ENCODE peak calls at places on chromosome 5, in ten cellular contexts. One of them, this sample, is unnamed.

GRCh38 chr5:137688248-137688840 is 47.5 kb downstream of the KLHL3 start:
- DNase-seq in lower lobe of right lung: no peak
- DNase-seq in H9: no peak
- DNase-seq in heart right ventricle: no peak
- DNase-seq in ovary: no peak
- DNase-seq in foreskin keratinocyte: no peak
- DNase-seq in astrocyte: no peak
- DNase-seq in SK-N-SH: no peak
- DNase-seq in heart left ventricle: no peak
- DNase-seq in HCT116: no peak
- DNase-seq in this sample: no peak

GRCh38 chr5:93421987-93422391 is 159.0 kb downstream of the NR2F1-AS1 start:
- DNase-seq in astrocyte: peak; percentile 44
- DNase-seq in foreskin keratinocyte: peak; percentile 22
- DNase-seq in ovary: no peak
- DNase-seq in lower lobe of right lung: no peak
- DNase-seq in SK-N-SH: peak; percentile 38
- DNase-seq in H9: peak; percentile 55
- DNase-seq in heart left ventricle: no peak
- DNase-seq in HCT116: no peak
- DNase-seq in heart right ventricle: no peak
- DNase-seq in this sample: no peak

GRCh38 chr5:14101922-14102321 is 41.2 kb upstream of the TRIO start:
- DNase-seq in H9: peak; percentile 79
- DNase-seq in SK-N-SH: no peak
- DNase-seq in astrocyte: no peak
- DNase-seq in HCT116: no peak
- DNase-seq in foreskin keratinocyte: no peak
- DNase-seq in lower lobe of right lung: no peak
- DNase-seq in ovary: no peak
- DNase-seq in heart right ventricle: no peak
- DNase-seq in heart left ventricle: no peak
- DNase-seq in this sample: no peak

GRCh38 chr5:43389679-43390329 is 22.4 kb downstream of the CCL28 start:
- DNase-seq in foreskin keratinocyte: peak; percentile 88
- DNase-seq in H9: peak; percentile 45
- DNase-seq in astrocyte: peak; percentile 76
- DNase-seq in heart right ventricle: peak; percentile 50
- DNase-seq in heart left ventricle: no peak
- DNase-seq in lower lobe of right lung: no peak
- DNase-seq in ovary: no peak
- DNase-seq in SK-N-SH: peak; percentile 76
- DNase-seq in HCT116: peak; percentile 84
- DNase-seq in this sample: peak; percentile 53

GRCh38 chr5:133278318-133278717 is 226.5 kb downstream of the HSPA4 start:
- DNase-seq in astrocyte: no peak
- DNase-seq in foreskin keratinocyte: no peak
- DNase-seq in HCT116: no peak
- DNase-seq in ovary: no peak
- DNase-seq in H9: no peak
- DNase-seq in heart right ventricle: no peak
- DNase-seq in lower lobe of right lung: no peak
- DNase-seq in SK-N-SH: no peak
- DNase-seq in heart left ventricle: no peak
- DNase-seq in this sample: no peak

GRCh38 chr5:111779260-111780254 is 22.6 kb upstream of the NREP start:
- DNase-seq in HCT116: no peak
- DNase-seq in heart left ventricle: no peak
- DNase-seq in lower lobe of right lung: no peak
- DNase-seq in SK-N-SH: no peak
- DNase-seq in foreskin keratinocyte: peak; percentile 17
- DNase-seq in ovary: no peak
- DNase-seq in heart right ventricle: peak; percentile 20
- DNase-seq in H9: no peak
- DNase-seq in astrocyte: peak; percentile 56
- DNase-seq in this sample: no peak

GRCh38 chr5:122101636-122102285 is 23.7 kb upstream of the LOX start:
- DNase-seq in SK-N-SH: peak; percentile 23
- DNase-seq in H9: no peak
- DNase-seq in astrocyte: peak; percentile 44
- DNase-seq in heart right ventricle: no peak
- DNase-seq in lower lobe of right lung: no peak
- DNase-seq in ovary: no peak
- DNase-seq in foreskin keratinocyte: peak; percentile 48
- DNase-seq in heart left ventricle: no peak
- DNase-seq in HCT116: peak; percentile 26
- DNase-seq in this sample: no peak

GRCh38 chr5:176387384-176387925 is 943 bp downstream of the NOP16 start:
- DNase-seq in H9: no peak
- DNase-seq in HCT116: no peak
- DNase-seq in ovary: no peak
- DNase-seq in lower lobe of right lung: no peak
- DNase-seq in foreskin keratinocyte: no peak
- DNase-seq in SK-N-SH: no peak
- DNase-seq in heart left ventricle: no peak
- DNase-seq in astrocyte: no peak
- DNase-seq in heart right ventricle: no peak
- DNase-seq in this sample: no peak

GRCh38 chr5:36944607-36945225 is 68.1 kb downstream of the NIPBL start:
- DNase-seq in heart left ventricle: no peak
- DNase-seq in ovary: no peak
- DNase-seq in lower lobe of right lung: no peak
- DNase-seq in HCT116: peak; percentile 51
- DNase-seq in H9: no peak
- DNase-seq in SK-N-SH: peak; percentile 12
- DNase-seq in astrocyte: peak; percentile 49
- DNase-seq in foreskin keratinocyte: peak; percentile 33
- DNase-seq in heart right ventricle: no peak
- DNase-seq in this sample: peak; percentile 57

GRCh38 chr5:122267195-122267594 is 44.8 kb upstream of the SNCAIP start:
- DNase-seq in astrocyte: no peak
- DNase-seq in heart right ventricle: no peak
- DNase-seq in HCT116: no peak
- DNase-seq in H9: no peak
- DNase-seq in ovary: no peak
- DNase-seq in lower lobe of right lung: no peak
- DNase-seq in heart left ventricle: no peak
- DNase-seq in SK-N-SH: no peak
- DNase-seq in foreskin keratinocyte: no peak
- DNase-seq in this sample: no peak

GRCh38 chr5:141903261-141903660 is 20.4 kb upstream of the DELE1 start:
- DNase-seq in heart left ventricle: no peak
- DNase-seq in foreskin keratinocyte: no peak
- DNase-seq in astrocyte: no peak
- DNase-seq in HCT116: no peak
- DNase-seq in heart right ventricle: no peak
- DNase-seq in ovary: no peak
- DNase-seq in lower lobe of right lung: no peak
- DNase-seq in H9: no peak
- DNase-seq in SK-N-SH: no peak
- DNase-seq in this sample: no peak

GRCh38 chr5:141898448-141899094 is 20.4 kb upstream of the PCDH1 start:
- DNase-seq in heart right ventricle: no peak
- DNase-seq in HCT116: no peak
- DNase-seq in ovary: no peak
- DNase-seq in foreskin keratinocyte: no peak
- DNase-seq in heart left ventricle: no peak
- DNase-seq in SK-N-SH: no peak
- DNase-seq in astrocyte: no peak
- DNase-seq in lower lobe of right lung: no peak
- DNase-seq in H9: no peak
- DNase-seq in this sample: no peak

GRCh38 chr5:141904551-141904950 is 19.1 kb upstream of the DELE1 start:
- DNase-seq in astrocyte: no peak
- DNase-seq in HCT116: no peak
- DNase-seq in H9: no peak
- DNase-seq in SK-N-SH: no peak
- DNase-seq in heart left ventricle: no peak
- DNase-seq in ovary: no peak
- DNase-seq in foreskin keratinocyte: no peak
- DNase-seq in lower lobe of right lung: no peak
- DNase-seq in heart right ventricle: no peak
- DNase-seq in this sample: no peak

GRCh38 chr5:141902416-141902815 is 21.3 kb upstream of the DELE1 start:
- DNase-seq in foreskin keratinocyte: no peak
- DNase-seq in HCT116: no peak
- DNase-seq in heart right ventricle: no peak
- DNase-seq in heart left ventricle: no peak
- DNase-seq in ovary: no peak
- DNase-seq in H9: no peak
- DNase-seq in astrocyte: no peak
- DNase-seq in SK-N-SH: peak; percentile 82
- DNase-seq in lower lobe of right lung: no peak
- DNase-seq in this sample: no peak

DNA sequence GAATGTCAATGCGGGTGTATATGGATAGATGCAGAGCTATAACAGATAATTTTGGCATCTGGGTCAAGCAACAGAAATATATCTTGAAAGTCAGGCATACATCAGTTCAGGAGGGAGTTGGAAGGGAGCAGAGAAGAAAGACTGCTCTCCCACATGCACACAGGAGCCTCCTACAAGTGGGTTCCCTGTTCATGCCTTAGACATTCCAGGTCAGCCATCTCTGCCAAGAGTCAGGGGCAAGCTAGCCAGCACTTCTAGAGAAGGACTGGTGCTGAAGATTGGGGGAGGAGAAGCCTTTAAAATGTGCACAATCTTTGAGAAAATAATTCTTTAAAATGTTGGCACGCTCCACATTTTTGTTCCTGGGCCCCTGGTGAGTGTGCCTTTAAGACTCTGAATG is 21.7 kb upstream of the DELE1 start:
- DNase-seq in astrocyte: no peak
- DNase-seq in HCT116: no peak
- DNase-seq in ovary: no peak
- DNase-seq in lower lobe of right lung: no peak
- DNase-seq in SK-N-SH: no peak
- DNase-seq in H9: no peak
- DNase-seq in foreskin keratinocyte: no peak
- DNase-seq in heart right ventricle: no peak
- DNase-seq in heart left ventricle: no peak
- DNase-seq in this sample: no peak
- H3K27me3 ChIP-seq in astrocyte: peaks cover 5% of the 10 kb centered on the region
- H3K27me3 ChIP-seq in HCT116: no peaks in the 10 kb centered on the region
- H3K27me3 ChIP-seq in ovary: no peaks in the 10 kb centered on the region
- H3K27me3 ChIP-seq in lower lobe of right lung: no peaks in the 10 kb centered on the region
- H3K27me3 ChIP-seq in SK-N-SH: peaks cover 11% of the 10 kb centered on the region
- H3K27me3 ChIP-seq in H9: no peaks in the 10 kb centered on the region
- H3K27me3 ChIP-seq in foreskin keratinocyte: peaks cover 18% of the 10 kb centered on the region
- H3K27me3 ChIP-seq in heart right ventricle: no peaks in the 10 kb centered on the region
- H3K27me3 ChIP-seq in heart left ventricle: no peaks in the 10 kb centered on the region
- H3K27me3 ChIP-seq in this sample: no peaks in the 10 kb centered on the region

GRCh38 chr5:172414618-172415599 is 39.4 kb downstream of the SH3PXD2B start:
- DNase-seq in astrocyte: no peak
- DNase-seq in foreskin keratinocyte: peak; percentile 34
- DNase-seq in HCT116: no peak
- DNase-seq in ovary: peak; percentile 77
- DNase-seq in heart left ventricle: no peak
- DNase-seq in H9: no peak
- DNase-seq in lower lobe of right lung: no peak
- DNase-seq in SK-N-SH: no peak
- DNase-seq in heart right ventricle: no peak
- DNase-seq in this sample: no peak

GRCh38 chr5:172417983-172418630 is 36.2 kb downstream of the SH3PXD2B start:
- DNase-seq in HCT116: no peak
- DNase-seq in lower lobe of right lung: peak; percentile 88
- DNase-seq in H9: no peak
- DNase-seq in heart right ventricle: peak; percentile 94
- DNase-seq in foreskin keratinocyte: peak; percentile 92
- DNase-seq in astrocyte: peak; percentile 97
- DNase-seq in SK-N-SH: no peak
- DNase-seq in heart left ventricle: peak; percentile 95
- DNase-seq in ovary: peak; percentile 96
- DNase-seq in this sample: no peak

GRCh38 chr5:172418847-172419810 is 35.2 kb downstream of the SH3PXD2B start:
- DNase-seq in astrocyte: no peak
- DNase-seq in SK-N-SH: peak; percentile 70
- DNase-seq in HCT116: no peak
- DNase-seq in H9: no peak
- DNase-seq in heart right ventricle: peak; percentile 53
- DNase-seq in foreskin keratinocyte: peak; percentile 88
- DNase-seq in heart left ventricle: peak; percentile 45
- DNase-seq in ovary: no peak
- DNase-seq in lower lobe of right lung: no peak
- DNase-seq in this sample: no peak

GRCh38 chr5:172415615-172416275 is 38.6 kb downstream of the SH3PXD2B start:
- DNase-seq in ovary: no peak
- DNase-seq in HCT116: no peak
- DNase-seq in lower lobe of right lung: no peak
- DNase-seq in heart right ventricle: no peak
- DNase-seq in heart left ventricle: no peak
- DNase-seq in astrocyte: no peak
- DNase-seq in foreskin keratinocyte: no peak
- DNase-seq in H9: no peak
- DNase-seq in SK-N-SH: no peak
- DNase-seq in this sample: no peak

GRCh38 chr5:172417130-172417802 is 37.1 kb downstream of the SH3PXD2B start:
- DNase-seq in SK-N-SH: no peak
- DNase-seq in heart right ventricle: no peak
- DNase-seq in astrocyte: no peak
- DNase-seq in foreskin keratinocyte: no peak
- DNase-seq in ovary: no peak
- DNase-seq in H9: no peak
- DNase-seq in lower lobe of right lung: no peak
- DNase-seq in HCT116: no peak
- DNase-seq in heart left ventricle: peak; percentile 15
- DNase-seq in this sample: no peak
- H3K4me1 ChIP-seq in SK-N-SH: peaks cover 57% of the 10 kb centered on the region
- H3K4me1 ChIP-seq in heart right ventricle: peaks cover 38% of the 10 kb centered on the region
- H3K4me1 ChIP-seq in astrocyte: peaks cover 56% of the 10 kb centered on the region
- H3K4me1 ChIP-seq in foreskin keratinocyte: peaks cover 50% of the 10 kb centered on the region
- H3K4me1 ChIP-seq in ovary: peaks cover 55% of the 10 kb centered on the region
- H3K4me1 ChIP-seq in H9: no peaks in the 10 kb centered on the region
- H3K4me1 ChIP-seq in lower lobe of right lung: peaks cover 83% of the 10 kb centered on the region
- H3K4me1 ChIP-seq in HCT116: no peaks in the 10 kb centered on the region
- H3K4me1 ChIP-seq in heart left ventricle: peaks cover 39% of the 10 kb centered on the region
- H3K4me1 ChIP-seq in this sample: no peaks in the 10 kb centered on the region

GRCh38 chr5:149445343-149445738 is 66.2 kb upstream of the IL17B start:
- DNase-seq in H9: no peak
- DNase-seq in SK-N-SH: no peak
- DNase-seq in HCT116: no peak
- DNase-seq in foreskin keratinocyte: no peak
- DNase-seq in heart right ventricle: no peak
- DNase-seq in ovary: no peak
- DNase-seq in lower lobe of right lung: no peak
- DNase-seq in heart left ventricle: no peak
- DNase-seq in astrocyte: no peak
- DNase-seq in this sample: no peak
- H3K27ac ChIP-seq in H9: no peak overlapping the region
- H3K27ac ChIP-seq in SK-N-SH: peak overlapping the region; percentile 72
- H3K27ac ChIP-seq in HCT116: peak overlapping the region; percentile 65
- H3K27ac ChIP-seq in foreskin keratinocyte: peak overlapping the region; percentile 34
- H3K27ac ChIP-seq in heart right ventricle: no peak overlapping the region
- H3K27ac ChIP-seq in ovary: no peak overlapping the region
- H3K27ac ChIP-seq in lower lobe of right lung: peak overlapping the region; percentile 60
- H3K27ac ChIP-seq in heart left ventricle: peak overlapping the region; percentile 38
- H3K27ac ChIP-seq in astrocyte: peak overlapping the region; percentile 83
- H3K27ac ChIP-seq in this sample: no peak overlapping the region

DNA sequence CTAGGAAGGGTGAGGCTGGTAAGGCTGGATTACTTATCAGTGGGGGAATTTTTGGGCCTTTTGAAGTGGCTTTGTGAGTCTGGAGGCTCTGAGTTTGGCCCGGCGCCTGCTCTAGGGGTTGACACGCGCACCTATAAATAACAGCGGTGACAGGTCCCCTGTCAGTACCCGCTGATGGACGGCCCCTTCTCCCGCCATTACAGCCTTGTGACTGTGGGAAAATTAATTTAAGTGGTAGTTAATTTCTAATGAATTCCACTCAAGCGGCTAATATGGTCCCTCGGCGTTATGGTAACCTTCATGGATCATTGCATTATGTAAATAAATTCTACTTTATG is 16.5 kb downstream of the MRPL36 start:
- DNase-seq in HCT116: no peak
- DNase-seq in astrocyte: peak; percentile 34
- DNase-seq in SK-N-SH: no peak
- DNase-seq in heart left ventricle: no peak
- DNase-seq in ovary: no peak
- DNase-seq in heart right ventricle: no peak
- DNase-seq in lower lobe of right lung: no peak
- DNase-seq in H9: no peak
- DNase-seq in foreskin keratinocyte: no peak
- DNase-seq in this sample: no peak
- H3K27me3 ChIP-seq in HCT116: no peaks in the 10 kb centered on the region
- H3K27me3 ChIP-seq in astrocyte: peaks cover 2% of the 10 kb centered on the region
- H3K27me3 ChIP-seq in SK-N-SH: peaks cover 49% of the 10 kb centered on the region
- H3K27me3 ChIP-seq in heart left ventricle: no peaks in the 10 kb centered on the region
- H3K27me3 ChIP-seq in ovary: no peaks in the 10 kb centered on the region
- H3K27me3 ChIP-seq in heart right ventricle: no peaks in the 10 kb centered on the region
- H3K27me3 ChIP-seq in lower lobe of right lung: peaks cover 16% of the 10 kb centered on the region
- H3K27me3 ChIP-seq in H9: no peaks in the 10 kb centered on the region
- H3K27me3 ChIP-seq in foreskin keratinocyte: peaks cover 5% of the 10 kb centered on the region
- H3K27me3 ChIP-seq in this sample: no peaks in the 10 kb centered on the region